ENCODE peak calls at places on chromosomes 2 and 18, in ten cellular contexts. One of them, this sample, is unnamed.

GRCh38 chr2:119756837-119757236 is 2.9 kb upstream of the PTPN4 start:
- DNase-seq in skeletal muscle cell: peak; percentile 88
- DNase-seq in PC-3: peak; percentile 76
- DNase-seq in iris pigment epithelial cell: peak; percentile 88
- DNase-seq in upper lobe of left lung: peak; percentile 56
- DNase-seq in activated CD4-positive, alpha-beta T cell treated with anti-CD3 and anti-CD28 coated beads, Interleukin-2, amount 10 ng/mL, durations not matched to agents 7 days and 5 days: no peak
- DNase-seq in naive thymus-derived CD8-positive, alpha-beta T cell: no peak
- DNase-seq in NCI-H1694: no peak
- DNase-seq in substantia nigra: no peak
- DNase-seq in stimulated activated naive B cell treated with anti-CD40 and anti-IgM and Interleukin-4, amounts not matched to agents 10 μg/mL and 1 μg/mL and 100 μg/mL, for 72 hours: no peak
- DNase-seq in this sample: no peak

GRCh38 chr18:46152808-46153617 is 48.8 kb downstream of the HAUS1 start:
- DNase-seq in iris pigment epithelial cell: no peak
- DNase-seq in PC-3: peak; percentile 68
- DNase-seq in NCI-H1694: no peak
- DNase-seq in substantia nigra: no peak
- DNase-seq in skeletal muscle cell: no peak
- DNase-seq in activated CD4-positive, alpha-beta T cell treated with anti-CD3 and anti-CD28 coated beads, Interleukin-2, amount 10 ng/mL, durations not matched to agents 7 days and 5 days: no peak
- DNase-seq in stimulated activated naive B cell treated with anti-CD40 and anti-IgM and Interleukin-4, amounts not matched to agents 10 μg/mL and 1 μg/mL and 100 μg/mL, for 72 hours: no peak
- DNase-seq in upper lobe of left lung: peak; percentile 68
- DNase-seq in naive thymus-derived CD8-positive, alpha-beta T cell: no peak
- DNase-seq in this sample: no peak

GRCh38 chr2:31318360-31319336 is 84.7 kb downstream of the EHD3 start:
- DNase-seq in skeletal muscle cell: no peak
- DNase-seq in stimulated activated naive B cell treated with anti-CD40 and anti-IgM and Interleukin-4, amounts not matched to agents 10 μg/mL and 1 μg/mL and 100 μg/mL, for 72 hours: peak; percentile 66
- DNase-seq in NCI-H1694: no peak
- DNase-seq in substantia nigra: no peak
- DNase-seq in PC-3: no peak
- DNase-seq in activated CD4-positive, alpha-beta T cell treated with anti-CD3 and anti-CD28 coated beads, Interleukin-2, amount 10 ng/mL, durations not matched to agents 7 days and 5 days: peak; percentile 46
- DNase-seq in upper lobe of left lung: peak; percentile 49
- DNase-seq in iris pigment epithelial cell: peak; percentile 93
- DNase-seq in naive thymus-derived CD8-positive, alpha-beta T cell: no peak
- DNase-seq in this sample: no peak

GRCh38 chr2:38528008-38528442 is 74.7 kb downstream of the HNRNPLL start:
- DNase-seq in skeletal muscle cell: no peak
- DNase-seq in NCI-H1694: peak; percentile 67
- DNase-seq in activated CD4-positive, alpha-beta T cell treated with anti-CD3 and anti-CD28 coated beads, Interleukin-2, amount 10 ng/mL, durations not matched to agents 7 days and 5 days: peak; percentile 19
- DNase-seq in upper lobe of left lung: peak; percentile 23
- DNase-seq in stimulated activated naive B cell treated with anti-CD40 and anti-IgM and Interleukin-4, amounts not matched to agents 10 μg/mL and 1 μg/mL and 100 μg/mL, for 72 hours: peak; percentile 35
- DNase-seq in iris pigment epithelial cell: peak; percentile 61
- DNase-seq in substantia nigra: no peak
- DNase-seq in PC-3: peak; percentile 73
- DNase-seq in naive thymus-derived CD8-positive, alpha-beta T cell: no peak
- DNase-seq in this sample: peak; percentile 63

GRCh38 chr18:58967643-58968291 is 103.1 kb downstream of the ZNF532 start:
- DNase-seq in substantia nigra: no peak
- DNase-seq in skeletal muscle cell: no peak
- DNase-seq in stimulated activated naive B cell treated with anti-CD40 and anti-IgM and Interleukin-4, amounts not matched to agents 10 μg/mL and 1 μg/mL and 100 μg/mL, for 72 hours: no peak
- DNase-seq in naive thymus-derived CD8-positive, alpha-beta T cell: no peak
- DNase-seq in iris pigment epithelial cell: peak; percentile 60
- DNase-seq in PC-3: no peak
- DNase-seq in upper lobe of left lung: no peak
- DNase-seq in activated CD4-positive, alpha-beta T cell treated with anti-CD3 and anti-CD28 coated beads, Interleukin-2, amount 10 ng/mL, durations not matched to agents 7 days and 5 days: no peak
- DNase-seq in NCI-H1694: no peak
- DNase-seq in this sample: no peak

GRCh38 chr2:73832905-73833304 is 4.1 kb downstream of the STAMBP start:
- DNase-seq in activated CD4-positive, alpha-beta T cell treated with anti-CD3 and anti-CD28 coated beads, Interleukin-2, amount 10 ng/mL, durations not matched to agents 7 days and 5 days: no peak
- DNase-seq in iris pigment epithelial cell: peak; percentile 49
- DNase-seq in substantia nigra: no peak
- DNase-seq in naive thymus-derived CD8-positive, alpha-beta T cell: no peak
- DNase-seq in NCI-H1694: peak; percentile 1
- DNase-seq in PC-3: peak; percentile 62
- DNase-seq in upper lobe of left lung: no peak
- DNase-seq in stimulated activated naive B cell treated with anti-CD40 and anti-IgM and Interleukin-4, amounts not matched to agents 10 μg/mL and 1 μg/mL and 100 μg/mL, for 72 hours: no peak
- DNase-seq in skeletal muscle cell: no peak
- DNase-seq in this sample: no peak

GRCh38 chr2:55779459-55780421 is 86.1 kb upstream of the PNPT1 start:
- DNase-seq in PC-3: peak; percentile 98
- DNase-seq in upper lobe of left lung: no peak
- DNase-seq in iris pigment epithelial cell: peak; percentile 87
- DNase-seq in naive thymus-derived CD8-positive, alpha-beta T cell: no peak
- DNase-seq in substantia nigra: no peak
- DNase-seq in skeletal muscle cell: peak; percentile 25
- DNase-seq in activated CD4-positive, alpha-beta T cell treated with anti-CD3 and anti-CD28 coated beads, Interleukin-2, amount 10 ng/mL, durations not matched to agents 7 days and 5 days: no peak
- DNase-seq in NCI-H1694: no peak
- DNase-seq in stimulated activated naive B cell treated with anti-CD40 and anti-IgM and Interleukin-4, amounts not matched to agents 10 μg/mL and 1 μg/mL and 100 μg/mL, for 72 hours: no peak
- DNase-seq in this sample: no peak

GRCh38 chr2:177625744-177626655 is 233.4 kb downstream of the AGPS start:
- DNase-seq in naive thymus-derived CD8-positive, alpha-beta T cell: no peak
- DNase-seq in skeletal muscle cell: no peak
- DNase-seq in activated CD4-positive, alpha-beta T cell treated with anti-CD3 and anti-CD28 coated beads, Interleukin-2, amount 10 ng/mL, durations not matched to agents 7 days and 5 days: no peak
- DNase-seq in upper lobe of left lung: no peak
- DNase-seq in iris pigment epithelial cell: peak; percentile 47
- DNase-seq in PC-3: no peak
- DNase-seq in NCI-H1694: peak; percentile 72
- DNase-seq in substantia nigra: no peak
- DNase-seq in stimulated activated naive B cell treated with anti-CD40 and anti-IgM and Interleukin-4, amounts not matched to agents 10 μg/mL and 1 μg/mL and 100 μg/mL, for 72 hours: no peak
- DNase-seq in this sample: no peak

GRCh38 chr2:68831688-68832087 is 39.5 kb downstream of the BMP10 start:
- DNase-seq in upper lobe of left lung: no peak
- DNase-seq in substantia nigra: no peak
- DNase-seq in PC-3: no peak
- DNase-seq in skeletal muscle cell: no peak
- DNase-seq in naive thymus-derived CD8-positive, alpha-beta T cell: no peak
- DNase-seq in iris pigment epithelial cell: peak; percentile 66
- DNase-seq in stimulated activated naive B cell treated with anti-CD40 and anti-IgM and Interleukin-4, amounts not matched to agents 10 μg/mL and 1 μg/mL and 100 μg/mL, for 72 hours: no peak
- DNase-seq in NCI-H1694: no peak
- DNase-seq in activated CD4-positive, alpha-beta T cell treated with anti-CD3 and anti-CD28 coated beads, Interleukin-2, amount 10 ng/mL, durations not matched to agents 7 days and 5 days: no peak
- DNase-seq in this sample: no peak

GRCh38 chr2:153622285-153622684 is 143.7 kb upstream of the RPRM start:
- DNase-seq in PC-3: peak; percentile 51
- DNase-seq in activated CD4-positive, alpha-beta T cell treated with anti-CD3 and anti-CD28 coated beads, Interleukin-2, amount 10 ng/mL, durations not matched to agents 7 days and 5 days: no peak
- DNase-seq in upper lobe of left lung: no peak
- DNase-seq in skeletal muscle cell: no peak
- DNase-seq in iris pigment epithelial cell: peak; percentile 0
- DNase-seq in stimulated activated naive B cell treated with anti-CD40 and anti-IgM and Interleukin-4, amounts not matched to agents 10 μg/mL and 1 μg/mL and 100 μg/mL, for 72 hours: no peak
- DNase-seq in naive thymus-derived CD8-positive, alpha-beta T cell: no peak
- DNase-seq in NCI-H1694: no peak
- DNase-seq in substantia nigra: no peak
- DNase-seq in this sample: no peak

GRCh38 chr2:105977212-105977611 is 216.9 kb downstream of the UXS1 start:
- DNase-seq in PC-3: peak; percentile 92
- DNase-seq in NCI-H1694: no peak
- DNase-seq in activated CD4-positive, alpha-beta T cell treated with anti-CD3 and anti-CD28 coated beads, Interleukin-2, amount 10 ng/mL, durations not matched to agents 7 days and 5 days: no peak
- DNase-seq in substantia nigra: no peak
- DNase-seq in upper lobe of left lung: no peak
- DNase-seq in stimulated activated naive B cell treated with anti-CD40 and anti-IgM and Interleukin-4, amounts not matched to agents 10 μg/mL and 1 μg/mL and 100 μg/mL, for 72 hours: no peak
- DNase-seq in naive thymus-derived CD8-positive, alpha-beta T cell: no peak
- DNase-seq in skeletal muscle cell: peak; percentile 13
- DNase-seq in iris pigment epithelial cell: peak; percentile 93
- DNase-seq in this sample: no peak

GRCh38 chr2:45937990-45938389 is 286.5 kb downstream of the PRKCE start:
- DNase-seq in upper lobe of left lung: no peak
- DNase-seq in NCI-H1694: no peak
- DNase-seq in skeletal muscle cell: no peak
- DNase-seq in naive thymus-derived CD8-positive, alpha-beta T cell: no peak
- DNase-seq in iris pigment epithelial cell: no peak
- DNase-seq in PC-3: no peak
- DNase-seq in substantia nigra: no peak
- DNase-seq in activated CD4-positive, alpha-beta T cell treated with anti-CD3 and anti-CD28 coated beads, Interleukin-2, amount 10 ng/mL, durations not matched to agents 7 days and 5 days: no peak
- DNase-seq in stimulated activated naive B cell treated with anti-CD40 and anti-IgM and Interleukin-4, amounts not matched to agents 10 μg/mL and 1 μg/mL and 100 μg/mL, for 72 hours: no peak
- DNase-seq in this sample: no peak

GRCh38 chr2:44953686-44953976 is 12.1 kb downstream of the SIX3 start:
- DNase-seq in PC-3: no peak
- DNase-seq in iris pigment epithelial cell: no peak
- DNase-seq in activated CD4-positive, alpha-beta T cell treated with anti-CD3 and anti-CD28 coated beads, Interleukin-2, amount 10 ng/mL, durations not matched to agents 7 days and 5 days: no peak
- DNase-seq in skeletal muscle cell: no peak
- DNase-seq in substantia nigra: no peak
- DNase-seq in stimulated activated naive B cell treated with anti-CD40 and anti-IgM and Interleukin-4, amounts not matched to agents 10 μg/mL and 1 μg/mL and 100 μg/mL, for 72 hours: no peak
- DNase-seq in naive thymus-derived CD8-positive, alpha-beta T cell: no peak
- DNase-seq in NCI-H1694: no peak
- DNase-seq in upper lobe of left lung: no peak
- DNase-seq in this sample: no peak

GRCh38 chr2:7736646-7737305 is 819.6 kb downstream of the RNF144A start:
- DNase-seq in PC-3: peak; percentile 30
- DNase-seq in stimulated activated naive B cell treated with anti-CD40 and anti-IgM and Interleukin-4, amounts not matched to agents 10 μg/mL and 1 μg/mL and 100 μg/mL, for 72 hours: no peak
- DNase-seq in skeletal muscle cell: no peak
- DNase-seq in activated CD4-positive, alpha-beta T cell treated with anti-CD3 and anti-CD28 coated beads, Interleukin-2, amount 10 ng/mL, durations not matched to agents 7 days and 5 days: no peak
- DNase-seq in iris pigment epithelial cell: no peak
- DNase-seq in NCI-H1694: no peak
- DNase-seq in upper lobe of left lung: no peak
- DNase-seq in naive thymus-derived CD8-positive, alpha-beta T cell: no peak
- DNase-seq in substantia nigra: no peak
- DNase-seq in this sample: no peak

GRCh38 chr2:207008105-207008990 is 69.0 kb downstream of the CPO start:
- DNase-seq in iris pigment epithelial cell: peak; percentile 27
- DNase-seq in stimulated activated naive B cell treated with anti-CD40 and anti-IgM and Interleukin-4, amounts not matched to agents 10 μg/mL and 1 μg/mL and 100 μg/mL, for 72 hours: no peak
- DNase-seq in PC-3: peak; percentile 12
- DNase-seq in NCI-H1694: no peak
- DNase-seq in skeletal muscle cell: no peak
- DNase-seq in naive thymus-derived CD8-positive, alpha-beta T cell: no peak
- DNase-seq in activated CD4-positive, alpha-beta T cell treated with anti-CD3 and anti-CD28 coated beads, Interleukin-2, amount 10 ng/mL, durations not matched to agents 7 days and 5 days: no peak
- DNase-seq in substantia nigra: no peak
- DNase-seq in upper lobe of left lung: no peak
- DNase-seq in this sample: no peak

GRCh38 chr2:53498210-53498609 is 269.4 kb upstream of the CHAC2 start:
- DNase-seq in iris pigment epithelial cell: peak; percentile 25
- DNase-seq in PC-3: peak; percentile 49
- DNase-seq in substantia nigra: no peak
- DNase-seq in NCI-H1694: no peak
- DNase-seq in naive thymus-derived CD8-positive, alpha-beta T cell: no peak
- DNase-seq in skeletal muscle cell: peak; percentile 28
- DNase-seq in upper lobe of left lung: no peak
- DNase-seq in stimulated activated naive B cell treated with anti-CD40 and anti-IgM and Interleukin-4, amounts not matched to agents 10 μg/mL and 1 μg/mL and 100 μg/mL, for 72 hours: no peak
- DNase-seq in activated CD4-positive, alpha-beta T cell treated with anti-CD3 and anti-CD28 coated beads, Interleukin-2, amount 10 ng/mL, durations not matched to agents 7 days and 5 days: no peak
- DNase-seq in this sample: no peak

GRCh38 chr2:195658541-195658890 is 1.5 kb downstream of the SLC39A10 start:
- DNase-seq in NCI-H1694: no peak
- DNase-seq in substantia nigra: no peak
- DNase-seq in upper lobe of left lung: no peak
- DNase-seq in activated CD4-positive, alpha-beta T cell treated with anti-CD3 and anti-CD28 coated beads, Interleukin-2, amount 10 ng/mL, durations not matched to agents 7 days and 5 days: peak; percentile 32
- DNase-seq in naive thymus-derived CD8-positive, alpha-beta T cell: no peak
- DNase-seq in iris pigment epithelial cell: peak; percentile 89
- DNase-seq in PC-3: peak; percentile 97
- DNase-seq in stimulated activated naive B cell treated with anti-CD40 and anti-IgM and Interleukin-4, amounts not matched to agents 10 μg/mL and 1 μg/mL and 100 μg/mL, for 72 hours: no peak
- DNase-seq in skeletal muscle cell: peak; percentile 60
- DNase-seq in this sample: peak; percentile 42

GRCh38 chr18:40524881-40525280 is 1430.2 kb upstream of the PIK3C3 start:
- DNase-seq in activated CD4-positive, alpha-beta T cell treated with anti-CD3 and anti-CD28 coated beads, Interleukin-2, amount 10 ng/mL, durations not matched to agents 7 days and 5 days: no peak
- DNase-seq in naive thymus-derived CD8-positive, alpha-beta T cell: no peak
- DNase-seq in iris pigment epithelial cell: peak; percentile 86
- DNase-seq in substantia nigra: no peak
- DNase-seq in stimulated activated naive B cell treated with anti-CD40 and anti-IgM and Interleukin-4, amounts not matched to agents 10 μg/mL and 1 μg/mL and 100 μg/mL, for 72 hours: no peak
- DNase-seq in NCI-H1694: no peak
- DNase-seq in skeletal muscle cell: no peak
- DNase-seq in upper lobe of left lung: no peak
- DNase-seq in PC-3: no peak
- DNase-seq in this sample: no peak

GRCh38 chr18:48942554-48943261 is 8.1 kb downstream of the SMAD7 start:
- DNase-seq in stimulated activated naive B cell treated with anti-CD40 and anti-IgM and Interleukin-4, amounts not matched to agents 10 μg/mL and 1 μg/mL and 100 μg/mL, for 72 hours: no peak
- DNase-seq in NCI-H1694: no peak
- DNase-seq in PC-3: peak; percentile 83
- DNase-seq in skeletal muscle cell: peak; percentile 80
- DNase-seq in naive thymus-derived CD8-positive, alpha-beta T cell: no peak
- DNase-seq in activated CD4-positive, alpha-beta T cell treated with anti-CD3 and anti-CD28 coated beads, Interleukin-2, amount 10 ng/mL, durations not matched to agents 7 days and 5 days: no peak
- DNase-seq in substantia nigra: no peak
- DNase-seq in upper lobe of left lung: peak; percentile 70
- DNase-seq in iris pigment epithelial cell: peak; percentile 98
- DNase-seq in this sample: no peak

GRCh38 chr2:120672526-120673204 is 63.0 kb upstream of the GLI2 start:
- DNase-seq in PC-3: no peak
- DNase-seq in naive thymus-derived CD8-positive, alpha-beta T cell: no peak
- DNase-seq in stimulated activated naive B cell treated with anti-CD40 and anti-IgM and Interleukin-4, amounts not matched to agents 10 μg/mL and 1 μg/mL and 100 μg/mL, for 72 hours: no peak
- DNase-seq in activated CD4-positive, alpha-beta T cell treated with anti-CD3 and anti-CD28 coated beads, Interleukin-2, amount 10 ng/mL, durations not matched to agents 7 days and 5 days: no peak
- DNase-seq in upper lobe of left lung: no peak
- DNase-seq in NCI-H1694: no peak
- DNase-seq in skeletal muscle cell: no peak
- DNase-seq in substantia nigra: no peak
- DNase-seq in iris pigment epithelial cell: no peak
- DNase-seq in this sample: no peak

GRCh38 chr18:50870138-50870845 is 8.6 kb upstream of the ME2 start:
- DNase-seq in upper lobe of left lung: peak; percentile 85
- DNase-seq in PC-3: peak; percentile 71
- DNase-seq in substantia nigra: no peak
- DNase-seq in iris pigment epithelial cell: peak; percentile 86
- DNase-seq in skeletal muscle cell: no peak
- DNase-seq in naive thymus-derived CD8-positive, alpha-beta T cell: no peak
- DNase-seq in stimulated activated naive B cell treated with anti-CD40 and anti-IgM and Interleukin-4, amounts not matched to agents 10 μg/mL and 1 μg/mL and 100 μg/mL, for 72 hours: no peak
- DNase-seq in NCI-H1694: no peak
- DNase-seq in activated CD4-positive, alpha-beta T cell treated with anti-CD3 and anti-CD28 coated beads, Interleukin-2, amount 10 ng/mL, durations not matched to agents 7 days and 5 days: no peak
- DNase-seq in this sample: no peak

GRCh38 chr18:3500016-3500415 is 50.0 kb downstream of the TGIF1 start:
- DNase-seq in substantia nigra: no peak
- DNase-seq in iris pigment epithelial cell: no peak
- DNase-seq in activated CD4-positive, alpha-beta T cell treated with anti-CD3 and anti-CD28 coated beads, Interleukin-2, amount 10 ng/mL, durations not matched to agents 7 days and 5 days: no peak
- DNase-seq in naive thymus-derived CD8-positive, alpha-beta T cell: no peak
- DNase-seq in skeletal muscle cell: no peak
- DNase-seq in NCI-H1694: no peak
- DNase-seq in stimulated activated naive B cell treated with anti-CD40 and anti-IgM and Interleukin-4, amounts not matched to agents 10 μg/mL and 1 μg/mL and 100 μg/mL, for 72 hours: no peak
- DNase-seq in PC-3: no peak
- DNase-seq in upper lobe of left lung: no peak
- DNase-seq in this sample: no peak

GRCh38 chr2:102418421-102418961 is 4.5 kb upstream of the IL18RAP start:
- DNase-seq in stimulated activated naive B cell treated with anti-CD40 and anti-IgM and Interleukin-4, amounts not matched to agents 10 μg/mL and 1 μg/mL and 100 μg/mL, for 72 hours: no peak
- DNase-seq in iris pigment epithelial cell: peak; percentile 74
- DNase-seq in activated CD4-positive, alpha-beta T cell treated with anti-CD3 and anti-CD28 coated beads, Interleukin-2, amount 10 ng/mL, durations not matched to agents 7 days and 5 days: peak; percentile 33
- DNase-seq in NCI-H1694: no peak
- DNase-seq in PC-3: peak; percentile 36
- DNase-seq in skeletal muscle cell: no peak
- DNase-seq in naive thymus-derived CD8-positive, alpha-beta T cell: no peak
- DNase-seq in substantia nigra: no peak
- DNase-seq in upper lobe of left lung: no peak
- DNase-seq in this sample: peak; percentile 24

GRCh38 chr2:240465765-240466578 is 30.5 kb downstream of the GPC1 start:
- DNase-seq in iris pigment epithelial cell: no peak
- DNase-seq in NCI-H1694: no peak
- DNase-seq in naive thymus-derived CD8-positive, alpha-beta T cell: peak; percentile 2
- DNase-seq in upper lobe of left lung: peak; percentile 18
- DNase-seq in activated CD4-positive, alpha-beta T cell treated with anti-CD3 and anti-CD28 coated beads, Interleukin-2, amount 10 ng/mL, durations not matched to agents 7 days and 5 days: peak; percentile 3
- DNase-seq in stimulated activated naive B cell treated with anti-CD40 and anti-IgM and Interleukin-4, amounts not matched to agents 10 μg/mL and 1 μg/mL and 100 μg/mL, for 72 hours: peak; percentile 3
- DNase-seq in skeletal muscle cell: no peak
- DNase-seq in PC-3: no peak
- DNase-seq in substantia nigra: no peak
- DNase-seq in this sample: no peak

This sample was measured in naive thymus-derived CD4-positive, alpha-beta T cell.